ENCODE peak calls at places on chromosome 10, in four cellular contexts. H is neural progenitor cell, L is A549, T is lower lobe of right lung. R is an unnamed sample. For H3K9me3, the result is how much of the 10 kb centered on the place peaks cover.

GRCh38 chr10:92544296-92544695 is 29.6 kb downstream of the IDE start:
- DNase-seq in H (no peak), L (no peak), T (no peak), R (no peak)

GRCh38 chr10:118276727-118277126 is 65.4 kb downstream of the FAM204A start:
- DNase-seq in H (no peak), L (no peak), T (no peak), R (no peak)

GRCh38 chr10:1549591-1550290 is 187.6 kb downstream of the ADARB2 start:
- DNase-seq in H (no peak), L (no peak), T (no peak), R (peak)

GRCh38 chr10:86205086-86205760 is 161.4 kb downstream of the GRID1 start:
- DNase-seq in H (no peak), L (no peak), T (no peak), R (no peak)

GRCh38 chr10:122962405-122962804 is 8.4 kb upstream of the C10orf88 start:
- DNase-seq in H (no peak), L (no peak), T (no peak), R (no peak)

GRCh38 chr10:3980660-3981059 is 195.7 kb upstream of the KLF6 start:
- DNase-seq in H (no peak), L (no peak), T (no peak), R (no peak)

GRCh38 chr10:29998142-29998808 is 61.1 kb downstream of the JCAD start:
- DNase-seq in H (peak), L (peak), T (peak), R (peak)

GRCh38 chr10:33917069-33917468 is 582.6 kb upstream of the NRP1 start:
- DNase-seq in H (no peak), L (no peak), T (no peak), R (no peak)

GRCh38 chr10:60979667-60980104 is 35.7 kb upstream of the RHOBTB1 start:
- DNase-seq in H (no peak), L (no peak), T (no peak), R (no peak)

GRCh38 chr10:119028900-119029612 is 458 bp upstream of the NANOS1 start:
- DNase-seq in H (peak), L (peak), T (peak), R (peak)

GRCh38 chr10:43287056-43288007 is 20.5 kb upstream of the RASGEF1A start:
- DNase-seq in H (no peak), L (peak), T (peak), R (peak)

GRCh38 chr10:121668336-121669009 is 70.2 kb upstream of the FGFR2 start:
- DNase-seq in H (peak), L (no peak), T (peak), R (no peak)

GRCh38 chr10:125006188-125006680 is 64.3 kb downstream of the ZRANB1 start:
- DNase-seq in H (no peak), L (no peak), T (no peak), R (peak)

GRCh38 chr10:9922123-9922685 is 1095.5 kb upstream of the CELF2 start:
- DNase-seq in H (no peak), L (no peak), T (no peak), R (no peak)

GRCh38 chr10:97757471-97757870 is 14.3 kb downstream of the SFRP5 start:
- DNase-seq in H (no peak), L (no peak), T (no peak), R (no peak)

GRCh38 chr10:43809211-43809930 is 160.7 kb upstream of the ZNF32 start:
- DNase-seq in H (no peak), L (no peak), T (no peak), R (no peak)

GRCh38 chr10:110488124-110488681 is 9.5 kb upstream of the DUSP5 start:
- DNase-seq in H (no peak), L (no peak), T (no peak), R (no peak)

GRCh38 chr10:91312031-91312733 is 91.7 kb downstream of the PCGF5 start:
- DNase-seq in H (no peak), L (no peak), T (no peak), R (no peak)

GRCh38 chr10:128456271-128456670 is 330.0 kb upstream of the MKI67 start:
- DNase-seq in H (no peak), L (no peak), T (no peak), R (no peak)

GRCh38 chr10:74071151-74071550 is 73.2 kb downstream of the VCL start:
- DNase-seq in H (no peak), L (no peak), T (no peak), R (no peak)

GRCh38 chr10:120969219-120969645 is 118.1 kb downstream of the WDR11 start:
- DNase-seq in H (no peak), L (no peak), T (no peak), R (no peak)

GRCh38 chr10:43679509-43679908 is 30.8 kb upstream of the ZNF32 start:
- DNase-seq in H (no peak), L (no peak), T (peak), R (peak)

GRCh38 chr10:11448545-11449244 is 162.8 kb downstream of the USP6NL start:
- DNase-seq in H (no peak), L (no peak), T (no peak), R (no peak)

GRCh38 chr10:20363666-20364065 is 533.4 kb downstream of the NEBL start:
- DNase-seq in H (no peak), L (no peak), T (no peak), R (no peak)

GRCh38 chr10:49539320-49539885 is 482 bp upstream of the ERCC6 start:
- DNase-seq in H (peak), L (peak), T (peak), R (peak)

GRCh38 chr10:129833988-129834387 is 130.1 kb downstream of the EBF3 start:
- DNase-seq in H (peak), L (no peak), T (no peak), R (no peak)

GRCh38 chr10:86962136-86962980 is 4.0 kb downstream of the SNCG start:
- DNase-seq in H (no peak), L (no peak), T (no peak), R (no peak)

GRCh38 chr10:72007246-72007892 is 43.2 kb downstream of the CHST3 start:
- DNase-seq in H (no peak), L (no peak), T (no peak), R (no peak)

GRCh38 chr10:81146436-81146835 is 608.7 kb downstream of the SH2D4B start:
- DNase-seq in H (no peak), L (no peak), T (no peak), R (no peak)

GRCh38 chr10:82778908-82779307 is 903.9 kb downstream of the NRG3 start:
- DNase-seq in H (no peak), L (no peak), T (no peak), R (no peak)
- H3K9me3 ChIP-seq in H (under half), L (under half), T (under half), R (under half)

DNA sequence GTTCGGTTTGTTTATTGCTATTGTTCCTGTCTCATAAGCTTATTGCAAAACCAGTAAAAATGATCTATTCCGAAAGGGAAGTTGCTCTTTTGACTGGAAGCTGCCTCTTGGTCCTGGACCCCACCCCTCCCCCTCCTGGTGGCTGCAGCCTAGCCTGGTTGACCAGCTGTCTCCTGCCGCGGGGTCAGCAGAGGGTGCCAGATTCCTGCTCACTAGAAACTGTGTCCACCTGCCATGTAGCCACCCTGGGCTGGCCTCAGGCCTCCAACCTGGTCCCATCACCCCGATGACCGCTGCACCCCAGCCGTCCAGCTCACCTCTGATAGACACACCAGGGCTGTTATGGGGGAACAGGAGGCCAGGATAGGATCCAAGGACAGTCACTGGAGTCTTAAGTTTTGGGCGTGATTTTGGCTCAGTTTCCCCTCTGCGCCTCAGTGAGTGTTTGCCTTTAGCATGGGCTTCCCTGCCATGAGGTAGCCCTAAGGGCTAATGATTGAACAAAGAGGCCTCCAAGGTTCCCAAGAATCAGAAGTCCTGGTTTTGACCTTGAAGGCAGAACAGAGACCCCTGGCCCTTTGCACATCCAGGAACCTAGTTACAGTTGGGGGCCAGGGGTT is 32.9 kb upstream of the SLF2 start:
- DNase-seq in H (peak), L (no peak), T (no peak), R (no peak)
- TF ChIP-seq CTCF in H (peak), L (no peak), T (no peak), R (no peak)

GRCh38 chr10:77530011-77530410 is 107.6 kb downstream of the KCNMA1 start:
- DNase-seq in H (no peak), L (no peak), T (no peak), R (no peak)

GRCh38 chr10:77533887-77534278 is 103.7 kb downstream of the KCNMA1 start:
- DNase-seq in H (no peak), L (peak), T (no peak), R (peak)

GRCh38 chr10:77533156-77533886 is 104.3 kb downstream of the KCNMA1 start:
- DNase-seq in H (no peak), L (peak), T (no peak), R (no peak)

GRCh38 chr10:77532068-77532467 is 105.5 kb downstream of the KCNMA1 start:
- DNase-seq in H (no peak), L (no peak), T (no peak), R (no peak)

DNA sequence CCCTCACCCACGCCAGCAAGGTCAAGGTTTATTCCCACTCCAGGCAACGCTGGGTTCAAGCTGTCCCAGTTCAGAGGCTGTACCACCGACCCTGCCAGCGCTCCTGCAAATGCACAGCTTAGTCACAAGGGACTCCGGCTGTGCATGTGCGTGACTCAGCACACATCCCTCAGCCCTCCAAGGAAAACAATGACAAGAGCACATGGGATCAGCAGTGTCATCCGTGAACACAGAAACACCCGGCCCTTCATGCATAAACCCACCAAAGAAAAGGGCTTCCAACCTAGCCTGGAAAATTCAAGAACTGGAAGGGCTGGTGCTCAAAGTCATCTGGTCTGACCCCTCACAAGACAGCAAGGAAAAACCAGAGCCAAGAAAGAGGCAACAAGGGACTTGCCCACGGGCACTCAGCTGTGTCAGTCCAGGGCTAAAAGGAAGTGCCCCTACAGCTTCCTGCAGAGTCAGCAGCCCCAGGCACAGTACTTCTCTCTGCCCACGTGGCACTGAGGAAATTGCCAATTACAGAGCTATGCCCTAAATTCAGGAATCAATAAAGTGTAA is 106.1 kb downstream of the KCNMA1 start:
- DNase-seq in H (no peak), L (peak), T (peak), R (no peak)
- H3K27ac ChIP-seq in H (no peak), L (peak), T (peak), R (no peak)

GRCh38 chr10:12566161-12567115 is 217.1 kb downstream of the CAMK1D start:
- DNase-seq in H (no peak), L (no peak), T (no peak), R (no peak)

GRCh38 chr10:12563489-12563888 is 214.1 kb downstream of the CAMK1D start:
- DNase-seq in H (no peak), L (no peak), T (no peak), R (no peak)

GRCh38 chr10:12561720-12562119 is 212.4 kb downstream of the CAMK1D start:
- DNase-seq in H (no peak), L (no peak), T (no peak), R (no peak)

GRCh38 chr10:12561307-12561706 is 212.0 kb downstream of the CAMK1D start:
- DNase-seq in H (no peak), L (no peak), T (no peak), R (no peak)

GRCh38 chr10:12564173-12564572 is 214.8 kb downstream of the CAMK1D start:
- DNase-seq in H (no peak), L (no peak), T (no peak), R (no peak)
- H3K9me3 ChIP-seq in H (under half), L (under half), T (under half), R (under half)

DNA sequence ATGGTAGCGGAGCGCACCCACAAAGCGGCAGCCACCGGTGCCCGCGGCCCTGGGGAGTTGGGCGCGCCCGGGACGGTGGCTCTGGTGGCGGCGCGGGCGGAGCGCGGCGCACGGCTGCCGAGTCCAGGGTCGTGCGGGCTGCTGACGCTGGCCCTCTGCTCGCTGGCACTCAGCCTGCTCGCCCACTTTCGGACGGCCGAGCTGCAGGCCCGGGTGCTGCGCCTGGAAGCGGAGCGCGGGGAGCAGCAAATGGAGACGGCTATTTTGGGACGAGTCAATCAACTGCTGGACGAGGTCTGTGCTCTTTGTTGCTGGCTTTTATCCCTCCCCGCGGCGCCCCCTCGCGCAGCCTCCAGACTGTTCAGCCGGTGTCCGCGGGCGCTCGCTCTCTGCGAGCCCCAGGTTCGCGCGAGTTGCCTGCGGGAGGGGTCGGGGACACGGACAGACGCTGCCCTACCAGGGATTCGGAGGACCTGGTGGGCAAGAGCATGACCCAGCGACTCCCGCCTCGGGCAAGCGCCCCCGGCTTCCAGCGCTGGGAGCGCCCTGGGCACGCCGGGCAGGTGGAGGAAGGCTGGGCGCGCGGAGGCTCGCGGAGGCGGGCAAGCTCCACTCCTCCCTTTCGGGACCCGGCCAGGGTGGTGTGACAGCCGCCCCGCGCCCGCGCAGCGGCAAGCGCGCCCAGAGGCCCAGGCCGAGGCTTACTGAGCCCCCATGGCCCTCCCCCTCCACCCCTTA is 887 bp downstream of the COL13A1 start:
- DNase-seq in H (peak), L (no peak), T (no peak), R (no peak)
- TF ChIP-seq CTCF in H (peak), L (no peak), T (no peak), R (no peak)

DNA sequence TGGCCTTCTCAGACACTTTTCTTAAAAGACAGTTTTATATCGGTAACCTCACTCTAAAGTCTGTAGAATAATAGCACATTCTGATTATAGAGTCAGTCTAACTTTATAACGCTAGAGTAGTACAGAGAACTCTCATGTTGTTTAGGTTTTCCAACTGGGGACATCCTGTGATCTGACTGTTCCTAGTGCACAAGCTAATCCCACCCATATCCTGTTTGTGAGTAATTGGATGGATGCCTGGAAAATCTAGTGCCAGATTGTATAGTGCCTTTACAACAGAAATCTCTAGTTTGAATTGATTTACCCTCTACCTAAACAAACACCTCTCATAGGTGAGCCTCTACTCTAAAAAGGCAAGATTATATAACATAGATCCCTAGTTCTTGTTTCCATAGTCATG is 107.4 kb downstream of the ZEB1 start:
- DNase-seq in H (no peak), L (no peak), T (no peak), R (no peak)
- H3K27ac ChIP-seq in H (no peak), L (no peak), T (peak), R (no peak)

DNA sequence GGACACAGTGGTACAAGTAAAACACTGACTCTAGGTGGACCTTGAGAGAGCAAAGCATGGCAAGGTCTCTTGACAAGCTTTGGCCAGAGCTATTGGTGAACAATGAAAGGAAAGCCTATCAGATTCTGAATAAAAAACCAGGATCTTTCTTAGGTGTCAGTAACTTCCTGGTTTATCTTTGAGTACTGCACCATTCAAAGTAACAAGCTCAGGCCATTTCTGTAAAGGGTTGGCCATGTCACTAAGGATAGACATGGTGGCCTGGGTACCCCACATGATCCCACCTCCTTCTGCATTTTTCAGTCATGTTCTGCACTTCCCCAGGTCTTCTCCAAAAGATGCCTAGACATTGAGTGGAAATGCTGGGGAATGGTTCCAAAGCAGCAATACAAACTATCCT is 242.1 kb downstream of the ARHGAP12 start:
- DNase-seq in H (no peak), L (no peak), T (no peak), R (no peak)
- H3K9me3 ChIP-seq in H (under half), L (half or more), T (under half), R (under half)

GRCh38 chr10:58174831-58175230 is 92.9 kb downstream of the IPMK start:
- DNase-seq in H (no peak), L (no peak), T (no peak), R (no peak)

GRCh38 chr10:58175990-58176910 is 91.4 kb downstream of the IPMK start:
- DNase-seq in H (peak), L (no peak), T (no peak), R (no peak)

GRCh38 chr10:58178811-58179210 is 88.9 kb downstream of the IPMK start:
- DNase-seq in H (no peak), L (no peak), T (no peak), R (no peak)

GRCh38 chr10:58179238-58179637 is 88.5 kb downstream of the IPMK start:
- DNase-seq in H (no peak), L (no peak), T (no peak), R (no peak)

DNA sequence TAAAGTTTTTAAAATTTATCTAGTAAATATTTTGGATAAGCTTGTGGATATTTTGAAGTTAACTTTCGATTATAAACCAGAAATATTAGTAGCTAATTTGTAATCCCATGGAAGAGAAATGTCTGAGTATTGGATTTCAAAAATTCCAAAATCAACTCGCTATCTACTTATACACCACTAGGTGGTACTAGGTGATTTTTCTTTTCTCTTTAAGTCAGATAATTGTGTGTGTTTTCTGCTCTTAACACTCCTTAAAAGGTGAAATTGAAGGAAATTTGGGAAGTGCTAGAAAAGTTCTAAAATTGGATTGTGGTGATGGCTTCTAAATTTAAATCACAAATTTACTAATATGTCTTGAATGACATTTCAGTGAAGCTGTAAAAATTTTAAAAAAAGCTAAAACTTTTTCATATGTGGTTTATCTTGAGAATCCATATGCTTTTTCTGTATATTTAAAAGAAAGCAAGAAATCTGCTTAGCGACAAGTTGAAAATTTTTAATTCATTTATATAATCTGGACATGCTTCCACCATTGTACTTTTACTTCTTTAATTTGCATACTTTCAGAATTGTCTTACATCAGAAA is 90.2 kb downstream of the IPMK start:
- DNase-seq in H (no peak), L (peak), T (no peak), R (no peak)
- TF ChIP-seq CTCF in H (peak), L (peak), T (peak), R (peak)